ENCODE peak calls at places on chromosome 12, in six cellular contexts. H is gastrocnemius medialis, Q is small intestine, P is tibial artery, T is body of pancreas, N is testis. F is an unnamed sample. For H3K27me3, the result is how much of the 10 kb centered on the place peaks cover.

GRCh38 chr12:84891106-84891838 is 21.3 kb downstream of the SLC6A15 start:
- DNase-seq in H (no peak), Q (no peak), P (no peak), T (no peak), N (no peak), F (no peak)

GRCh38 chr12:105083551-105084105 is 630 bp downstream of the ALDH1L2 start:
- DNase-seq in H (peak), Q (no peak), P (peak), T (peak), N (peak), F (peak)

GRCh38 chr12:95790912-95791849 is 617 bp upstream of the NTN4 start:
- DNase-seq in H (no peak), Q (peak), P (no peak), T (peak), N (peak), F (peak)

GRCh38 chr12:95253386-95253785 is 35.8 kb downstream of the VEZT start:
- DNase-seq in H (no peak), Q (no peak), P (no peak), T (no peak), N (no peak), F (no peak)

GRCh38 chr12:16325426-16325825 is 22.0 kb upstream of the MGST1 start:
- DNase-seq in H (no peak), Q (peak), P (no peak), T (peak), N (no peak), F (peak)

GRCh38 chr12:6533653-6534157 is 612 bp upstream of the GAPDH start:
- DNase-seq in H (peak), Q (no peak), P (peak), T (peak), N (peak), F (peak)

GRCh38 chr12:12505544-12506501 is 56.8 kb downstream of the DUSP16 start:
- DNase-seq in H (no peak), Q (peak), P (no peak), T (no peak), N (no peak), F (no peak)

GRCh38 chr12:62290804-62291203 is 30.6 kb downstream of the USP15 start:
- DNase-seq in H (no peak), Q (no peak), P (no peak), T (no peak), N (no peak), F (no peak)

GRCh38 chr12:108560321-108560721 is 652 bp downstream of the SART3 start:
- DNase-seq in H (no peak), Q (peak), P (no peak), T (no peak), N (no peak), F (peak)

GRCh38 chr12:89537389-89537788 is 11.5 kb upstream of the POC1B start:
- DNase-seq in H (no peak), Q (peak), P (no peak), T (no peak), N (no peak), F (no peak)

GRCh38 chr12:83161451-83161850 is 474.7 kb downstream of the TMTC2 start:
- DNase-seq in H (no peak), Q (no peak), P (no peak), T (no peak), N (no peak), F (peak)

GRCh38 chr12:121793501-121793835 is at the start of gene RHOF:
- DNase-seq in H (no peak), Q (peak), P (no peak), T (no peak), N (no peak), F (no peak)

GRCh38 chr12:56840922-56841321 is 77.8 kb downstream of the HSD17B6 start:
- DNase-seq in H (no peak), Q (no peak), P (no peak), T (no peak), N (no peak), F (peak)

GRCh38 chr12:116882742-116883141 is 1.5 kb upstream of the HRK start:
- DNase-seq in H (no peak), Q (peak), P (no peak), T (no peak), N (no peak), F (peak)

GRCh38 chr12:115323223-115323905 is 639.4 kb upstream of the TBX3 start:
- DNase-seq in H (no peak), Q (no peak), P (no peak), T (no peak), N (no peak), F (peak)

GRCh38 chr12:124921200-124922008 is 7.0 kb upstream of the UBC start:
- DNase-seq in H (peak), Q (peak), P (no peak), T (peak), N (peak), F (peak)

GRCh38 chr12:124917135-124917840 is 2.8 kb upstream of the UBC start:
- DNase-seq in H (peak), Q (peak), P (peak), T (peak), N (peak), F (peak)

GRCh38 chr12:124917841-124918621 is 3.6 kb upstream of the UBC start:
- DNase-seq in H (peak), Q (no peak), P (no peak), T (no peak), N (no peak), F (peak)

GRCh38 chr12:124919646-124920352 is 5.3 kb upstream of the UBC start:
- DNase-seq in H (no peak), Q (peak), P (no peak), T (no peak), N (no peak), F (peak)

DNA sequence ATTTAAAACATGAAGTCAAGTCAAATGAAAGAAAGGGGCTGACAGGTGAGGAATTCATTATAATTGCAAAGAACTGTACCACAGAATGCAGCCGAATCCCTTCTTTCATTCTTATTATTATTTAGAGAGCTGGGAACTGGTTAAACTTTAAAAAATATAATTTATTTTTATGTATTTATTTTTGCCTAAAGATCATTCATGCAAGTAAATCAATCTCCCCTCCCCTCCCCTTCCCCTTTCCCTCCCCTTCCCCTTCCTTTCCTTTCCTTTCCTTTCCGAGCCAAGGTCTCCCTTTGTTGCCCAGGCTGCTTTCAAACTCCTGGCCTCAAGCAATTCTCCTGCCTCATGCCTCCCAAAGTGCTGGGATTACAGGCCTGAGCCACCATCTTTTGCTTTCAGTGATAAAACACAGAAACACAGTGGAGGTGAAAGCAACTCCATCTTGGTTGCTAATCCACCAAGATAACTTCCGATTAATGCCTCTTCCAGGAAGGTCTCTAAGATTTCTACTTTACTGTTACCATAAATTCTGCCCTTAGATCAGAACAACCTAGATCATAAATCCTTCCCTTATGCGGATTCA is 6.0 kb upstream of the UBC start:
- DNase-seq in H (no peak), Q (no peak), P (no peak), T (no peak), N (no peak), F (no peak)
- H3K4me3 ChIP-seq in H (no peak), Q (no peak), P (no peak), T (no peak), N (no peak), F (no peak)

DNA sequence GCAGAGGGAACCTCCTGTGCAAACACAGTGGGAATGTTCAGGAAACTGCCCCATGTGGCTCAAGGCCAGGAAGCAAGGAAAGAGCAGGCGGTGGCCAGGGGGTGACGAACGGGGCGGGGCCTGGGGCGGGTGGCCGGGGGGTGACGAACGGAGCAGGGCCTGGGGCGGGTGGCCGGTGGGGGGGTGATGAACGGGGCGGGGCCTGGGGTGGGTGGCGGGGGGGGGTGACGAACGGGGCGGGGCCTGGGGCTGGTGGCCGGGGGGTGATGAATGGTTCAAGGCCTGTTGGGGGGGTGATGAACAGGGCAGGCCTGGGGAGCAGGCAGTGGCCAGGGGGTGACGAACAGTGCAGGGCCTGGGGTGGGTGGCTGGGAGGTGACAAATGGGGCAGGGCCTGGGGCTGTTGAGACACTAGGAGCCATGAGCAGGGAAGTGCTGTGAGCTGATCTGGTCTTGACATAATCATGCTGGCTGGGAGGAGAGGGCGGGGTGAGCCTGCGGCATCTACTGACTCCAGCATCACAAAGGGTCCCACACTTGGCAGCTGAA is 62.7 kb upstream of the FBRSL1 start:
- DNase-seq in H (no peak), Q (peak), P (no peak), T (peak), N (no peak), F (no peak)
- H3K27me3 ChIP-seq in H (half or more), Q (under half), P (half or more), T (under half), N (under half), F (under half)

GRCh38 chr12:53986686-53987180 is 1.8 kb downstream of the HOXC10 start:
- DNase-seq in H (no peak), Q (no peak), P (no peak), T (no peak), N (no peak), F (no peak)
- H3K4me3 ChIP-seq in H (peak), Q (no peak), P (peak), T (no peak), N (no peak), F (no peak)

GRCh38 chr12:1835178-1836131 is 15.1 kb downstream of the LRTM2 start:
- DNase-seq in H (no peak), Q (no peak), P (no peak), T (no peak), N (no peak), F (no peak)
- H3K27me3 ChIP-seq in H (under half), Q (under half), P (under half), T (under half), N (under half), F (under half)

DNA sequence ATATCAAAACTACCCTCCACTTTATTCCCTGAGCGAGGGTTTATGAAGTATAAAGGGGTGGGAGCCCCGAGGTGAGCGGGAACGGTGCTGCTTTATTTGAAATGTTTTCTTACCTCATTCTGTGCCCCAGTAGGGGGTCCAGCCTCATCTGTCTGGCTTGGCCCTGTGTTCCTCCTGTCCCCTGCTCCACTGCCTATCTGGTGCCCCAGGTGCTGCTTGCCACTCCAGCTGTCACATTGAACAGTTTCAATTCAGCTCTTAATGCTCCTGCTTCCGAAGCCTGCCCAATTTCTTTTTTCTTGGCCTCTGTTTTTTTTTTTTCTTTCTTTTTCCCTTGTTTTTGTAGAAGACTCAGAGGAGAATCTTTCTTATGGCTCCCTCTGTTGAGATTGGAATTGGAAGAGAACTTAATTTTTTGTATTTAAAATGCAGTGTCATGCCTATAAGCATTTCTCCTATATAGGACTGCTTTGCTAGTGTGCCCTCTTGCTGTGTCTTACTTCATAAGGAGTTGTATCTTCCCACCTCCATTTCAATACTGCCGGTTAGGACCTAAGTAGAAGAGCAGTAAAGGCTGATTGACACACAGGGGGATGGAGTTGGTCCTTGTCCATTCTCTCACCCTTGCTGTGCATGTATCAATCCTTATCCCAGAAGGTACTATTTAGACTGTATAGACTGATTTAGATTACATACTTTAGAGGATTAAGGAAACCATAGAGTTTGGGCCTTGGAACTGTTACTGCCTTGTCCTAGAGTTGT is 2.3 kb downstream of the ATXN7L3B start:
- DNase-seq in H (no peak), Q (no peak), P (no peak), T (no peak), N (no peak), F (no peak)
- H3K4me3 ChIP-seq in H (peak), Q (peak), P (peak), T (no peak), N (no peak), F (peak)

GRCh38 chr12:53023-53734 is 13.4 kb upstream of the IQSEC3 start:
- DNase-seq in H (no peak), Q (no peak), P (no peak), T (no peak), N (no peak), F (no peak)
- H3K27me3 ChIP-seq in H (under half), Q (under half), P (half or more), T (under half), N (under half), F (under half)

GRCh38 chr12:127607146-127607725 is 659.7 kb upstream of the TMEM132C start:
- DNase-seq in H (no peak), Q (no peak), P (no peak), T (no peak), N (no peak), F (no peak)
- H3K4me3 ChIP-seq in H (no peak), Q (no peak), P (no peak), T (no peak), N (no peak), F (no peak)